ENCODE peak calls at places on chromosomes 7 and 10, in ten cellular contexts. U is GM04503; N is psoas muscle; I is SW480; W is ecto neural progenitor cell; C is fibroblast of pulmonary artery; F is stimulated activated CD4-positive, alpha-beta T cell treated with anti-CD3 and anti-CD28 coated beads, Interleukin-2, amount 100 ng/mL, for 48 hours; G is nephron progenitor cell; L is ACHN; B is heart left ventricle. D is an unnamed sample.

GRCh38 chr10:73096041-73096451 is 620 bp downstream of the P4HA1 start:
- DNase-seq in I (peak; percentile 70), G (peak; percentile 67), U (peak; percentile 36), W (peak; percentile 77), N (peak; percentile 83), F (peak; percentile 61), L (peak; percentile 78), C (peak; percentile 71), B (peak; percentile 75), D (peak; percentile 77)

GRCh38 chr10:63722537-63722936 is 201.3 kb downstream of the REEP3 start:
- DNase-seq in I (no peak), F (no peak), U (peak; percentile 49), L (no peak), G (no peak), C (peak; percentile 73), N (peak; percentile 43), W (no peak), B (no peak), D (peak; percentile 86)

GRCh38 chr10:21173433-21173963 is 276.4 kb upstream of the NEBL start:
- DNase-seq in L (no peak), W (peak; percentile 60), U (no peak), G (peak; percentile 45), I (no peak), N (no peak), C (no peak), F (no peak), B (no peak), D (no peak)

GRCh38 chr10:33421789-33422188 is 87.3 kb upstream of the NRP1 start:
- DNase-seq in W (no peak), C (peak; percentile 92), F (no peak), G (no peak), I (peak; percentile 26), N (no peak), B (peak; percentile 30), U (peak; percentile 81), L (peak; percentile 69), D (peak; percentile 87)

GRCh38 chr10:45640941-45641340 is 31.6 kb downstream of the ZFAND4 start:
- DNase-seq in N (no peak), U (no peak), I (no peak), B (no peak), G (no peak), C (no peak), F (no peak), W (no peak), L (no peak), D (no peak)

GRCh38 chr7:26743205-26743604 is 121.2 kb downstream of the SKAP2 start:
- DNase-seq in G (no peak), C (no peak), N (no peak), F (no peak), U (no peak), W (no peak), I (no peak), L (peak; percentile 59), B (no peak), D (no peak)

GRCh38 chr7:155992107-155992506 is 179.8 kb upstream of the SHH start:
- DNase-seq in B (no peak), F (no peak), N (no peak), I (no peak), C (no peak), U (no peak), W (no peak), L (no peak), G (no peak), D (no peak)

GRCh38 chr7:140876519-140877248 is 48.0 kb downstream of the BRAF start:
- DNase-seq in C (peak; percentile 73), L (peak; percentile 79), N (no peak), B (no peak), F (no peak), U (peak; percentile 26), I (peak; percentile 52), W (no peak), G (no peak), D (peak; percentile 79)

GRCh38 chr10:132098539-132099421 is 33.0 kb downstream of the JAKMIP3 start:
- DNase-seq in F (no peak), B (no peak), N (no peak), I (no peak), C (no peak), G (no peak), U (no peak), W (peak; percentile 37), L (no peak), D (no peak)

GRCh38 chr7:137354361-137354760 is 10.8 kb upstream of the PTN start:
- DNase-seq in W (no peak), B (peak; percentile 29), N (no peak), L (no peak), F (no peak), I (no peak), U (no peak), C (peak; percentile 73), G (no peak), D (no peak)

GRCh38 chr7:111958889-111959288 is 247.3 kb downstream of the DOCK4 start:
- DNase-seq in N (no peak), I (peak; percentile 14), G (peak; percentile 34), L (no peak), B (no peak), F (no peak), W (no peak), U (no peak), C (no peak), D (no peak)

GRCh38 chr7:42254217-42254616 is 17.2 kb upstream of the GLI3 start:
- DNase-seq in B (no peak), I (no peak), N (no peak), G (no peak), L (no peak), W (no peak), F (no peak), C (peak; percentile 85), U (no peak), D (peak; percentile 76)

GRCh38 chr7:87152897-87153641 is 816 bp downstream of the DMTF1 start:
- DNase-seq in N (peak; percentile 53), B (peak; percentile 37), W (peak; percentile 50), L (peak; percentile 41), C (peak; percentile 37), I (peak; percentile 74), U (no peak), F (peak; percentile 24), G (peak; percentile 33), D (peak; percentile 47)

GRCh38 chr10:9214618-9215017 is 1160.1 kb downstream of the GATA3 start:
- DNase-seq in B (no peak), G (no peak), L (no peak), C (no peak), I (no peak), U (no peak), W (no peak), N (no peak), F (no peak), D (no peak)

GRCh38 chr10:2978111-2978510 is 89.2 kb upstream of the PFKP start:
- DNase-seq in F (no peak), U (no peak), W (no peak), L (peak; percentile 68), N (no peak), C (peak; percentile 71), B (no peak), I (peak; percentile 34), G (no peak), D (peak; percentile 68)

GRCh38 chr7:108455524-108455832 is 758 bp downstream of the NRCAM start:
- DNase-seq in L (no peak), U (no peak), F (no peak), N (no peak), I (no peak), G (no peak), C (no peak), B (no peak), W (peak; percentile 64), D (no peak)

GRCh38 chr7:120852700-120853099 is 5.2 kb downstream of the TSPAN12 start:
- DNase-seq in U (no peak), W (no peak), N (no peak), I (no peak), C (no peak), F (no peak), L (no peak), G (no peak), B (no peak), D (no peak)

GRCh38 chr10:15472008-15472407 is 100.9 kb upstream of the FAM171A1 start:
- DNase-seq in N (no peak), F (no peak), B (no peak), U (no peak), G (no peak), C (no peak), I (no peak), L (no peak), W (no peak), D (peak; percentile 44)

GRCh38 chr10:1210667-1211066 is 154.5 kb downstream of the WDR37 start:
- DNase-seq in B (no peak), W (no peak), F (no peak), C (no peak), N (no peak), I (no peak), U (no peak), G (no peak), L (no peak), D (no peak)

GRCh38 chr7:1210321-1210978 is 22.2 kb upstream of the UNCX start:
- DNase-seq in G (no peak), N (no peak), I (no peak), C (no peak), F (no peak), W (no peak), B (peak; percentile 59), U (no peak), L (no peak), D (no peak)

GRCh38 chr10:14009315-14010082 is 321.2 kb downstream of the FRMD4A start:
- DNase-seq in G (peak; percentile 23), C (peak; percentile 65), B (no peak), N (no peak), U (no peak), W (no peak), L (peak; percentile 34), F (peak; percentile 41), I (peak; percentile 20), D (peak; percentile 56)

GRCh38 chr7:106997487-106998271 is 46.8 kb upstream of the PRKAR2B start:
- DNase-seq in F (no peak), B (no peak), U (no peak), C (no peak), G (no peak), N (no peak), W (no peak), I (no peak), L (no peak), D (no peak)

GRCh38 chr7:26166681-26167266 is 14.8 kb downstream of the NFE2L3 start:
- DNase-seq in F (no peak), C (no peak), L (no peak), I (no peak), W (no peak), N (no peak), U (no peak), G (no peak), B (no peak), D (no peak)

GRCh38 chr10:22606164-22606614 is 108.2 kb downstream of the PIP4K2A start:
- DNase-seq in L (peak; percentile 67), N (no peak), I (peak; percentile 27), F (no peak), B (peak; percentile 40), G (no peak), C (no peak), W (no peak), U (no peak), D (peak; percentile 89)

GRCh38 chr7:40815512-40815911 is 680.7 kb downstream of the SUGCT start:
- DNase-seq in I (no peak), N (no peak), C (peak; percentile 51), U (peak; percentile 77), L (no peak), F (no peak), W (no peak), G (no peak), B (no peak), D (no peak)

GRCh38 chr10:116849271-116850057 is at the start of gene ENO4:
- DNase-seq in I (peak; percentile 77), F (no peak), C (peak; percentile 80), L (peak; percentile 94), N (peak; percentile 64), G (peak; percentile 90), B (peak; percentile 72), U (peak; percentile 23), W (peak; percentile 93), D (peak; percentile 88)

GRCh38 chr7:125316451-125316850 is 386.8 kb upstream of the POT1 start:
- DNase-seq in U (no peak), C (peak; percentile 43), G (peak; percentile 16), L (peak; percentile 47), F (no peak), B (no peak), N (no peak), I (peak; percentile 29), W (peak; percentile 63), D (peak; percentile 37)

GRCh38 chr10:62050941-62051433 is 149.5 kb downstream of the ARID5B start:
- DNase-seq in G (no peak), I (no peak), L (peak; percentile 93), W (no peak), C (peak; percentile 97), N (peak; percentile 81), F (peak; percentile 62), B (peak; percentile 58), U (peak; percentile 84), D (peak; percentile 96)